ENCODE peak calls at places on chromosomes 2 and 18, in eight cellular contexts. One of them, this sample, is unnamed. For H3K4me1, the result is how much of the 10 kb centered on the place peaks cover.

GRCh38 chr2:232986155-232986554 is 26.9 kb downstream of the NGEF start:
- DNase-seq in spleen: no peak
- DNase-seq in tibial artery: no peak
- DNase-seq in lung: no peak
- DNase-seq in endodermal cell: peak
- DNase-seq in BE2C: no peak
- DNase-seq in K562: no peak
- DNase-seq in body of pancreas: no peak
- DNase-seq in this sample: no peak

GRCh38 chr2:236464140-236464539 is 105.5 kb upstream of the ACKR3 start:
- DNase-seq in spleen: no peak
- DNase-seq in tibial artery: no peak
- DNase-seq in lung: no peak
- DNase-seq in endodermal cell: no peak
- DNase-seq in BE2C: no peak
- DNase-seq in K562: no peak
- DNase-seq in body of pancreas: no peak
- DNase-seq in this sample: no peak

GRCh38 chr2:55431982-55432627 is 12.4 kb upstream of the CCDC88A start:
- DNase-seq in spleen: no peak
- DNase-seq in tibial artery: no peak
- DNase-seq in lung: no peak
- DNase-seq in endodermal cell: no peak
- DNase-seq in BE2C: no peak
- DNase-seq in K562: no peak
- DNase-seq in body of pancreas: no peak
- DNase-seq in this sample: no peak

GRCh38 chr2:147135401-147135800 is 709.4 kb upstream of the ACVR2A start:
- DNase-seq in spleen: no peak
- DNase-seq in tibial artery: no peak
- DNase-seq in lung: no peak
- DNase-seq in endodermal cell: no peak
- DNase-seq in BE2C: no peak
- DNase-seq in K562: no peak
- DNase-seq in body of pancreas: no peak
- DNase-seq in this sample: no peak

GRCh38 chr2:226526731-226527130 is 272.9 kb downstream of the IRS1 start:
- DNase-seq in spleen: no peak
- DNase-seq in tibial artery: no peak
- DNase-seq in lung: no peak
- DNase-seq in endodermal cell: no peak
- DNase-seq in BE2C: no peak
- DNase-seq in K562: no peak
- DNase-seq in body of pancreas: no peak
- DNase-seq in this sample: no peak

GRCh38 chr2:98693477-98693876 is 37.5 kb downstream of the MGAT4A start:
- DNase-seq in spleen: no peak
- DNase-seq in tibial artery: no peak
- DNase-seq in lung: no peak
- DNase-seq in endodermal cell: no peak
- DNase-seq in BE2C: no peak
- DNase-seq in K562: no peak
- DNase-seq in body of pancreas: no peak
- DNase-seq in this sample: no peak

GRCh38 chr2:128458438-128458837 is 139.8 kb upstream of the HS6ST1 start:
- DNase-seq in spleen: no peak
- DNase-seq in tibial artery: no peak
- DNase-seq in lung: no peak
- DNase-seq in endodermal cell: no peak
- DNase-seq in BE2C: no peak
- DNase-seq in K562: no peak
- DNase-seq in body of pancreas: no peak
- DNase-seq in this sample: no peak

GRCh38 chr2:62698653-62699052 is 6.9 kb upstream of the EHBP1 start:
- DNase-seq in spleen: no peak
- DNase-seq in tibial artery: no peak
- DNase-seq in lung: no peak
- DNase-seq in endodermal cell: no peak
- DNase-seq in BE2C: no peak
- DNase-seq in K562: no peak
- DNase-seq in body of pancreas: no peak
- DNase-seq in this sample: no peak

GRCh38 chr18:50358844-50359243 is 16.0 kb upstream of the SKA1 start:
- DNase-seq in spleen: no peak
- DNase-seq in tibial artery: no peak
- DNase-seq in lung: no peak
- DNase-seq in endodermal cell: no peak
- DNase-seq in BE2C: no peak
- DNase-seq in K562: peak
- DNase-seq in body of pancreas: no peak
- DNase-seq in this sample: no peak

GRCh38 chr2:240933048-240933965 is 27.2 kb downstream of the CROCC2 start:
- DNase-seq in spleen: peak
- DNase-seq in tibial artery: peak
- DNase-seq in lung: no peak
- DNase-seq in endodermal cell: peak
- DNase-seq in BE2C: peak
- DNase-seq in K562: no peak
- DNase-seq in body of pancreas: peak
- DNase-seq in this sample: peak

GRCh38 chr2:190837417-190837816 is 43.2 kb upstream of the GLS start:
- DNase-seq in spleen: no peak
- DNase-seq in tibial artery: no peak
- DNase-seq in lung: no peak
- DNase-seq in endodermal cell: no peak
- DNase-seq in BE2C: no peak
- DNase-seq in K562: no peak
- DNase-seq in body of pancreas: no peak
- DNase-seq in this sample: no peak

GRCh38 chr2:161161074-161161577 is 898 bp downstream of the TANK start:
- DNase-seq in spleen: no peak
- DNase-seq in tibial artery: no peak
- DNase-seq in lung: no peak
- DNase-seq in endodermal cell: no peak
- DNase-seq in BE2C: no peak
- DNase-seq in K562: no peak
- DNase-seq in body of pancreas: no peak
- DNase-seq in this sample: no peak

DNA sequence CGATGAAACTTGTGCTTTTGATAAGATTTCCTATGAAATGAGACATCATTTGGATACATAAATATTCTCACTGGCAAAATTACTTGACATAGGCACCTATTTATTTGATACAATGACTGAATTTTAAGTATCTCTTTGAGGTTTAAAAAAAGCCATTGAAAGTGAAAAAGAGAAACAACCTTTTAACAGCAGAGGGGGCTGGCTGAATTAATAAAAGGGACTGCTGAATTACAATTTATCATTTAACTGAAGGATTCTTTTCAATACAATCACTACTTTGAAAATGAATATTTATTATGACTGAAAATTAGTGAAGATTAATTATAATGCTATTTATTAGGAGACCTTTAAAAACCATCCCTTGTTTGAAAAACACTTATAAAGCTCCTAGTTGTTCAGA is 335.3 kb downstream of the DLGAP1 start:
- DNase-seq in spleen: no peak
- DNase-seq in tibial artery: no peak
- DNase-seq in lung: no peak
- DNase-seq in endodermal cell: no peak
- DNase-seq in BE2C: no peak
- DNase-seq in K562: no peak
- DNase-seq in body of pancreas: no peak
- DNase-seq in this sample: no peak
- H3K4me3 ChIP-seq in spleen: no peak
- H3K4me3 ChIP-seq in tibial artery: no peak
- H3K4me3 ChIP-seq in lung: no peak
- H3K4me3 ChIP-seq in endodermal cell: no peak
- H3K4me3 ChIP-seq in BE2C: no peak
- H3K4me3 ChIP-seq in K562: no peak
- H3K4me3 ChIP-seq in body of pancreas: no peak
- H3K4me3 ChIP-seq in this sample: no peak

GRCh38 chr18:43396266-43396665 is 119.0 kb upstream of the SYT4 start:
- DNase-seq in spleen: no peak
- DNase-seq in tibial artery: no peak
- DNase-seq in lung: no peak
- DNase-seq in endodermal cell: no peak
- DNase-seq in BE2C: no peak
- DNase-seq in K562: no peak
- DNase-seq in body of pancreas: no peak
- DNase-seq in this sample: no peak
- TF ChIP-seq CTCF in spleen: no peak
- TF ChIP-seq CTCF in tibial artery: no peak
- TF ChIP-seq CTCF in lung: no peak
- TF ChIP-seq CTCF in endodermal cell: peak
- TF ChIP-seq CTCF in BE2C: peak
- TF ChIP-seq CTCF in K562: no peak
- TF ChIP-seq CTCF in body of pancreas: peak
- TF ChIP-seq CTCF in this sample: no peak

DNA sequence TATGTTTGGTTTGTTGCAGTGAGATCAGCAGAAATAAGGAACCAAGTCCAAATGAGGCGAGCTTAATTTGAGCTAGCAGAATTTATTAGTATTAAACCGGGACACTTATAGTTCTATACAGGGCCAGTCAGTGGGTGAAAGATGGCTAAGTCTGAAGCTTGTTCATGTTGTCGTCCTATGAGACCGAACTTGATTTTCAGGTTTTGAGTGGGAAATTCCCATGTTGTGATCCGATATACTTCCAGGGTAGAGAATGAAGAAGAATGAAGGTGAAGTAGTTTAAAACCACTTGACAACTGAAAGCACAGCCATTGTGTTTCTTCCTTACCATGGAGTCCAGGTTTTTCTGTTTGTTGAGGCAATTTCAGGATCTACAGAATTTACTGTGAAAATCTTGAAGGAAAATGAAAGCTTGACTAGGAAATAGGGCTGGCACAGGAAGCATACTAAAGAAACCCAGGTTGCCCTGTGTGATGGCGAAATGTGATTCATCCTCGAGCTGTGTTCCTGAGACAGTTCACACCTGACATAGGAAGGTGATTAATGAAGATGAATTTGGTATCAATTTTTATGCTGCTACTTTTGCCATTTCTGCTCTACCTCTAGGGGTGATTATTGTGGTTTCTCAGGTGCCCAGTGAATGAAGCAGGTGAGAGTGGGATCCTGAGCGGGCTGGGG is 37.6 kb upstream of the MGAT5 start:
- DNase-seq in spleen: no peak
- DNase-seq in tibial artery: no peak
- DNase-seq in lung: no peak
- DNase-seq in endodermal cell: no peak
- DNase-seq in BE2C: no peak
- DNase-seq in K562: no peak
- DNase-seq in body of pancreas: no peak
- DNase-seq in this sample: no peak
- H3K4me1 ChIP-seq in spleen: half or more
- H3K4me1 ChIP-seq in tibial artery: under half
- H3K4me1 ChIP-seq in lung: half or more
- H3K4me1 ChIP-seq in endodermal cell: under half
- H3K4me1 ChIP-seq in BE2C: under half
- H3K4me1 ChIP-seq in K562: under half
- H3K4me1 ChIP-seq in body of pancreas: under half
- H3K4me1 ChIP-seq in this sample: under half

GRCh38 chr18:58654896-58655614 is 16.2 kb upstream of the MALT1 start:
- DNase-seq in spleen: no peak
- DNase-seq in tibial artery: no peak
- DNase-seq in lung: no peak
- DNase-seq in endodermal cell: no peak
- DNase-seq in BE2C: no peak
- DNase-seq in K562: no peak
- DNase-seq in body of pancreas: no peak
- DNase-seq in this sample: no peak
- H3K4me3 ChIP-seq in spleen: no peak
- H3K4me3 ChIP-seq in tibial artery: no peak
- H3K4me3 ChIP-seq in lung: no peak
- H3K4me3 ChIP-seq in endodermal cell: no peak
- H3K4me3 ChIP-seq in BE2C: no peak
- H3K4me3 ChIP-seq in K562: no peak
- H3K4me3 ChIP-seq in body of pancreas: no peak
- H3K4me3 ChIP-seq in this sample: no peak

GRCh38 chr2:197990356-197990755 is 186.0 kb downstream of the PLCL1 start:
- DNase-seq in spleen: no peak
- DNase-seq in tibial artery: no peak
- DNase-seq in lung: no peak
- DNase-seq in endodermal cell: no peak
- DNase-seq in BE2C: no peak
- DNase-seq in K562: no peak
- DNase-seq in body of pancreas: no peak
- DNase-seq in this sample: no peak
- TF ChIP-seq CTCF in spleen: no peak
- TF ChIP-seq CTCF in tibial artery: no peak
- TF ChIP-seq CTCF in lung: no peak
- TF ChIP-seq CTCF in endodermal cell: no peak
- TF ChIP-seq CTCF in BE2C: no peak
- TF ChIP-seq CTCF in K562: no peak
- TF ChIP-seq CTCF in body of pancreas: no peak
- TF ChIP-seq CTCF in this sample: no peak

DNA sequence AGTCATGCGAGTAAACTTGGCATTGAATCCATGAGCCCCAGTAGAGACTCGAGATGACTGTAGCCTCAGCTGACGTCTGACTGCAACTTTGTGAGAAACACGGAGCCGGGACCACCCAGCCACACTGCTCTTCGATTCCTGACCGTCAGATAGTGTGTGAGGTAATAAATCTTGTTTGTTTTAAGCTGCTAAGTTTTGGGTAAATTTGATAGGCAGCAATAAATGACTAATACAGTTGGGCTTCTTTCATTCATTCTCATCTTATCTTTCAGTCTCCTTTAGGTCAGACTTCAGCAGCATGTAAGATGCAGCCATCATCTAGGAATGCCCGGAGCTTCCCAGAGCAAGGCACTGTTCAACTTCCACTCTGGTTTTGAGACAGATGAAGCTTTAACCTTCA is 8.0 kb upstream of the KLHL29 start:
- DNase-seq in spleen: no peak
- DNase-seq in tibial artery: no peak
- DNase-seq in lung: no peak
- DNase-seq in endodermal cell: no peak
- DNase-seq in BE2C: no peak
- DNase-seq in K562: no peak
- DNase-seq in body of pancreas: no peak
- DNase-seq in this sample: no peak
- H3K4me1 ChIP-seq in spleen: under half
- H3K4me1 ChIP-seq in tibial artery: under half
- H3K4me1 ChIP-seq in lung: under half
- H3K4me1 ChIP-seq in endodermal cell: under half
- H3K4me1 ChIP-seq in BE2C: under half
- H3K4me1 ChIP-seq in K562: under half
- H3K4me1 ChIP-seq in body of pancreas: under half
- H3K4me1 ChIP-seq in this sample: under half

DNA sequence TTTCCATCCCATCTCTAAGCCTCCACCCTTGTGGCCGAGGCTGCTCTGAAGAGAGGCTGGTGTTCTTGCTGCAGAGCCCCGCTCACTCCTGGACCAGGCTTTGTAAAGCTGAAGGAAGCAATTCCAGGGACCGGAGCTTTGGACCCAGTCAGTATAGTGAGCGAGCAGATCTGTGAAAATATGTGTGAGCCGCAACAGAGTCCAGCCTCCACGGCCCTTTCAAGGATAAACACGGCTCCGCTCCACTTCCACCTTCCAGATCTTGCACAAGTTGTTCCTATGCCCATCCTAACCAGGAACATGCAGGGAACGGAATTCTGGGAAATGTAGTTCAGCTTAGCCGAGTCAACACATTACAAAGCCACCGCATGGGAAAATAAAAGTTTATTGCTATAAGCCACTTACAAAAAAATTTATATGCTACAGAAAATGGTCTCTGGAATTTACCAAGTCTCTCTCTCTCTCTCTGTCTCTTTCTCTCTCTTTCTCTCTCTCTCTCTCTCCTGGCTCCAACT is 151.7 kb upstream of the ZNF521 start:
- DNase-seq in spleen: no peak
- DNase-seq in tibial artery: peak
- DNase-seq in lung: peak
- DNase-seq in endodermal cell: peak
- DNase-seq in BE2C: no peak
- DNase-seq in K562: no peak
- DNase-seq in body of pancreas: peak
- DNase-seq in this sample: peak
- H3K4me3 ChIP-seq in spleen: peak
- H3K4me3 ChIP-seq in tibial artery: peak
- H3K4me3 ChIP-seq in lung: peak
- H3K4me3 ChIP-seq in endodermal cell: peak
- H3K4me3 ChIP-seq in BE2C: peak
- H3K4me3 ChIP-seq in K562: peak
- H3K4me3 ChIP-seq in body of pancreas: no peak
- H3K4me3 ChIP-seq in this sample: peak